ENCODE peak calls at places on chromosomes 12 and 14, in seven cellular contexts. X, J, A, S, D, Y and F are unnamed samples.

GRCh38 chr12:18259906-18260682 is 1.2 kb upstream of the PIK3C2G start:
- DNase-seq in D (no peak), A (no peak), J (no peak), Y (no peak), X (no peak), S (no peak), F (no peak)

GRCh38 chr12:52529417-52529816 is 9.2 kb upstream of the KRT5 start:
- DNase-seq in S (no peak), Y (no peak), X (no peak), A (no peak), J (no peak), D (no peak), F (no peak)

GRCh38 chr12:92064420-92064819 is 81.2 kb downstream of the BTG1 start:
- DNase-seq in S (peak; percentile 59), A (no peak), X (no peak), J (no peak), Y (no peak), D (no peak), F (no peak)

GRCh38 chr12:98146487-98146886 is 368.9 kb upstream of the TMPO start:
- DNase-seq in Y (no peak), S (no peak), X (no peak), J (no peak), D (no peak), A (no peak), F (peak; percentile 81)

GRCh38 chr12:227923-228845 is 14.2 kb upstream of the SLC6A12 start:
- DNase-seq in X (no peak), J (no peak), Y (no peak), S (no peak), A (no peak), D (no peak), F (no peak)

GRCh38 chr12:76346798-76347420 is 1.3 kb downstream of the BBS10 start:
- DNase-seq in D (no peak), S (peak; percentile 30), A (peak; percentile 70), X (no peak), J (no peak), Y (peak; percentile 29), F (no peak)

GRCh38 chr12:11958216-11959091 is 112.3 kb upstream of the BCL2L14 start:
- DNase-seq in J (no peak), D (no peak), X (no peak), Y (no peak), S (no peak), A (peak; percentile 97), F (peak; percentile 79)

GRCh38 chr12:51533799-51534198 is 57.2 kb upstream of the SCN8A start:
- DNase-seq in J (no peak), D (no peak), S (no peak), A (no peak), X (no peak), Y (no peak), F (no peak)

GRCh38 chr12:879641-880040 is 69.9 kb downstream of the RAD52 start:
- DNase-seq in D (no peak), Y (no peak), S (no peak), J (no peak), A (peak; percentile 47), X (no peak), F (no peak)

GRCh38 chr12:92042791-92043531 is 102.7 kb downstream of the BTG1 start:
- DNase-seq in Y (no peak), X (no peak), J (no peak), D (no peak), A (no peak), S (no peak), F (no peak)

GRCh38 chr12:1281683-1282366 is 290.8 kb downstream of the ERC1 start:
- DNase-seq in Y (no peak), A (peak; percentile 70), J (no peak), D (no peak), S (no peak), X (no peak), F (no peak)

GRCh38 chr12:130591736-130592135 is 124.4 kb downstream of the RIMBP2 start:
- DNase-seq in X (no peak), J (no peak), Y (no peak), S (no peak), D (no peak), A (no peak), F (no peak)

GRCh38 chr14:72404998-72405397 is 472.8 kb downstream of the RGS6 start:
- DNase-seq in Y (no peak), S (no peak), D (no peak), X (no peak), A (no peak), J (no peak), F (no peak)

GRCh38 chr12:48965447-48965846 is 6.1 kb downstream of the WNT10B start:
- DNase-seq in S (no peak), A (no peak), X (no peak), D (no peak), Y (peak; percentile 38), J (no peak), F (no peak)
- H3K27me3 ChIP-seq in S (peaks cover 8% of the 10 kb centered on the region), A (peaks cover 26% of the 10 kb centered on the region), X (peaks cover 9% of the 10 kb centered on the region), D (peaks cover 8% of the 10 kb centered on the region), Y (peaks cover 27% of the 10 kb centered on the region), J (no peaks in the 10 kb centered on the region), F (peaks cover 38% of the 10 kb centered on the region)

GRCh38 chr14:106309423-106309822 is 783.0 kb downstream of the TMEM121 start:
- DNase-seq in J (no peak), D (no peak), X (no peak), S (no peak), A (no peak), Y (no peak), F (no peak)

DNA sequence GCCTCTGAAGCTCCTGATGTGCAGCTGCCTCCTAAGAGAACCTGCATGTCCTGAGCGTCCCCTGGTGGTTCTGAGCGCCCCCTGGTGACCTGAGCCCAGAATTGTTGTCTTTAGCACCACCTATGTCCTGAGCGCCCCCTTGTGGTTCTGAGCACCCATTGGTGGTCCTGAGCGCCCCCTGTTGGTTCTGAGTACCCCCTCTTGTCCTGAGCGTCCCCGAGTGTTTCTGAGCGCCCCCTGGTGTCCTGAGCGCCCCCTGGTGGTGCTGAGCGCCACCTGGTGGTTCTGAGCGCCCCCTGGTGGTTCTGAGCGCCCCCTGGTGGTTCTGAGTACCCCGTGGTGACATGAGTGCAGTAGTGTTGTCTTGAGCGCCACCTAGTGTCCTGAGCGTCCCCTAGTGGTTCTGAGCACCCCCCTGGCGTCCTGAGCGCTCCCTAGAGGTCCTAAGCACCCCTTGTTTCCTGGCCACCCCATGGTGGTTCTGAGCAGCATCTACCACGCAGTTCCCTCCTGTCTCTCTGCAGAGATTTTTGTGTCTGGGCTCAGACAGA is 782.5 kb downstream of the TMEM121 start:
- DNase-seq in Y (peak; percentile 47), A (no peak), X (no peak), S (peak; percentile 32), J (peak; percentile 43), D (peak; percentile 67), F (no peak)
- H3K27me3 ChIP-seq in Y (no peaks in the 10 kb centered on the region), A (no peaks in the 10 kb centered on the region), X (no peaks in the 10 kb centered on the region), S (no peaks in the 10 kb centered on the region), J (no peaks in the 10 kb centered on the region), D (peaks cover 15% of the 10 kb centered on the region), F (peaks cover 18% of the 10 kb centered on the region)

GRCh38 chr12:111100003-111100402 is 179.6 kb upstream of the MYL2 start:
- DNase-seq in X (no peak), Y (no peak), A (no peak), D (no peak), S (no peak), J (no peak), F (no peak)
- H3K27me3 ChIP-seq in X (no peaks in the 10 kb centered on the region), Y (peaks cover 9% of the 10 kb centered on the region), A (no peaks in the 10 kb centered on the region), D (peaks cover 10% of the 10 kb centered on the region), S (no peaks in the 10 kb centered on the region), J (no peaks in the 10 kb centered on the region), F (peaks cover 46% of the 10 kb centered on the region)

GRCh38 chr12:21529456-21529855 is 3.4 kb downstream of the SPX start:
- DNase-seq in D (no peak), J (no peak), S (peak; percentile 68), Y (no peak), A (no peak), X (no peak), F (no peak)

GRCh38 chr12:21526053-21526452 is at the start of gene SPX:
- DNase-seq in J (no peak), S (peak; percentile 20), A (peak; percentile 22), Y (no peak), D (no peak), X (no peak), F (no peak)

GRCh38 chr12:21528953-21529352 is 2.9 kb downstream of the SPX start:
- DNase-seq in A (no peak), D (no peak), J (no peak), X (no peak), S (peak; percentile 62), Y (no peak), F (no peak)

GRCh38 chr12:21526721-21527345 is 737 bp downstream of the SPX start:
- DNase-seq in X (no peak), A (no peak), S (peak; percentile 55), Y (no peak), J (no peak), D (no peak), F (no peak)

GRCh38 chr12:21527451-21528180 is 1.5 kb downstream of the SPX start:
- DNase-seq in J (peak; percentile 38), S (peak; percentile 69), A (peak; percentile 25), X (peak; percentile 50), Y (peak; percentile 69), D (peak; percentile 57), F (no peak)
- H3K27me3 ChIP-seq in J (no peaks in the 10 kb centered on the region), S (no peaks in the 10 kb centered on the region), A (no peaks in the 10 kb centered on the region), X (no peaks in the 10 kb centered on the region), Y (peaks cover 38% of the 10 kb centered on the region), D (peaks cover 12% of the 10 kb centered on the region), F (no peaks in the 10 kb centered on the region)

GRCh38 chr14:104120281-104120741 is 18.1 kb upstream of the KIF26A start:
- DNase-seq in X (no peak), A (no peak), D (no peak), Y (no peak), S (no peak), J (no peak), F (no peak)
- H3K27me3 ChIP-seq in X (peaks cover 11% of the 10 kb centered on the region), A (peaks cover 29% of the 10 kb centered on the region), D (peaks cover 39% of the 10 kb centered on the region), Y (no peaks in the 10 kb centered on the region), S (peaks cover 3% of the 10 kb centered on the region), J (peaks cover 5% of the 10 kb centered on the region), F (peaks cover 68% of the 10 kb centered on the region)

DNA sequence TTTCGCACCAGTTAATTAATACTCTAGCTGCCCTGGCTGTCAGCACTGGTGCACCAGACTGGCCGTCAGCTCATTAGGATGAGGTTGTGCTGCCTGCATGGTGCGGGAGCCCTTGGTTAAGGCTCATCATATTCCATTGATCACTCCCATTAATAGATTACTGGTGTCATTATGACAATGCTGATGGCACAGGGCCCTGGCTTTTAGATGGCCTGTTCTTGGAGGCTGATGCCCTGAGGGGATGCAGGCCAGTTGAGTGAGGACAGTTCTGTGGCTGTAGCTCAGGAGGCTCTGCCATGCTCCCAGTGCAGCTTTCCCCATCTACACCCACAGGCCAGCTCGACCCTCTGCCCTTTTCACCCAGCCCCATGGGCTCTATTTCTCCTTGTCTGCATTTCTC is 126.6 kb downstream of the PRMT8 start:
- DNase-seq in Y (no peak), A (no peak), J (no peak), S (no peak), D (no peak), X (no peak), F (no peak)
- H3K27me3 ChIP-seq in Y (no peaks in the 10 kb centered on the region), A (no peaks in the 10 kb centered on the region), J (no peaks in the 10 kb centered on the region), S (no peaks in the 10 kb centered on the region), D (no peaks in the 10 kb centered on the region), X (no peaks in the 10 kb centered on the region), F (no peaks in the 10 kb centered on the region)

DNA sequence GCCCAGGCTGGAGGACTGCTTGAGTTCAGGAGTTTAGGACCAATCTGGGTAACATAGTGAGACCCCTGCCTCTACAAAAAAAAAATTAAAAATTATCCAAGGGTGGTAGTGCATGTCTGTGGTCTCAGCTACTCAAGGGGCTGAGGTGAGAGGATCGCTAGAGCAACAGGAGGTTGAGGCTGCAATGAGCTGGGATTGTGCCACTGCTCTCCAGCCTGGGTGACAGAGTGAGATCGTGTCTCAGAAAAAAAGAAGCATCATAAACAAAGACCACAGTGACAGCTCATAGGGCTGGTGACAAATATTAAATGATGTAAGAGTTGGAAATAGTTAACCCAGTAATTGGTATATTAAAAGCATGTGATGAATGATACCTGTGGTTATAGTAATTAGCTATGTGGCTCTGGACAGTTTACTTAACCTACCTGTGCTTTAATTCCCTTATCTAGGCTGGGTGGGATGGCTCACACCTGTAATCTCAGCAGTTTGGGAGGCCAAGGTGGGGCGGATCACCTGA is 68.0 kb downstream of the GSC start:
- DNase-seq in X (no peak), S (no peak), D (no peak), A (no peak), Y (no peak), J (no peak), F (no peak)
- H3K27me3 ChIP-seq in X (no peaks in the 10 kb centered on the region), S (no peaks in the 10 kb centered on the region), D (peaks cover 6% of the 10 kb centered on the region), A (peaks cover 1% of the 10 kb centered on the region), Y (no peaks in the 10 kb centered on the region), J (peaks cover 7% of the 10 kb centered on the region), F (peaks cover 45% of the 10 kb centered on the region)